ENCODE peak calls at places on chromosome 21, in four cellular contexts. C is heart right ventricle, T is body of pancreas, H is NT2/D1. V is an unnamed sample.
A peak's percentile ranks its signal among the peaks of the same experiment; 100 is the strongest.

GRCh38 chr21:41466024-41466820 is 40.2 kb downstream of the MX1 start:
- DNase-seq in C (no peak), T (no peak), H (no peak), V (no peak)

GRCh38 chr21:39373634-39374033 is 24.7 kb upstream of the HMGN1 start:
- DNase-seq in C (no peak), T (no peak), H (no peak), V (peak; percentile 36)

GRCh38 chr21:39196838-39197237 is 13.6 kb upstream of the PSMG1 start:
- DNase-seq in C (no peak), T (no peak), H (no peak), V (no peak)

GRCh38 chr21:14869984-14870840 is 194.6 kb downstream of the NRIP1 start:
- DNase-seq in C (no peak), T (no peak), H (no peak), V (no peak)

GRCh38 chr21:42062543-42063022 is 8.5 kb upstream of the UMODL1 start:
- DNase-seq in C (no peak), T (peak; percentile 26), H (no peak), V (no peak)

GRCh38 chr21:29904359-29905282 is 35.2 kb downstream of the GRIK1 start:
- DNase-seq in C (no peak), T (no peak), H (no peak), V (no peak)

GRCh38 chr21:28537371-28538079 is 455.2 kb downstream of the LTN1 start:
- DNase-seq in C (no peak), T (no peak), H (no peak), V (no peak)

GRCh38 chr21:29175408-29176147 is 45.1 kb downstream of the MAP3K7CL start:
- DNase-seq in C (no peak), T (peak; percentile 59), H (no peak), V (no peak)

GRCh38 chr21:35236090-35236489 is 187.0 kb upstream of the RUNX1 start:
- DNase-seq in C (no peak), T (no peak), H (no peak), V (no peak)

GRCh38 chr21:45950740-45951515 is 30.6 kb upstream of the COL6A1 start:
- DNase-seq in C (peak; percentile 48), T (peak; percentile 54), H (no peak), V (peak; percentile 8)

GRCh38 chr21:39136711-39137110 is 46.5 kb downstream of the PSMG1 start:
- DNase-seq in C (no peak), T (no peak), H (no peak), V (peak; percentile 34)

GRCh38 chr21:16794944-16795343 is 717.9 kb upstream of the CXADR start:
- DNase-seq in C (no peak), T (no peak), H (no peak), V (no peak)

GRCh38 chr21:41207401-41208388 is 39.7 kb downstream of the BACE2 start:
- DNase-seq in C (peak; percentile 69), T (peak; percentile 68), H (no peak), V (no peak)

GRCh38 chr21:38938343-38938742 is 132.6 kb downstream of the ETS2 start:
- DNase-seq in C (no peak), T (no peak), H (peak; percentile 33), V (peak; percentile 31)

GRCh38 chr21:31693222-31693621 is 33.7 kb downstream of the SOD1 start:
- DNase-seq in C (no peak), T (no peak), H (no peak), V (no peak)
- H3K36me3 ChIP-seq in C (peaks cover 64% of the 10 kb centered on the region), T (peaks cover 30% of the 10 kb centered on the region), H (peaks cover 97% of the 10 kb centered on the region), V (peaks cover 86% of the 10 kb centered on the region)

GRCh38 chr21:34166468-34166867 is 93.1 kb downstream of the MRPS6 start:
- DNase-seq in C (no peak), T (no peak), H (no peak), V (no peak)
- H3K9me3 ChIP-seq in C (peaks cover 73% of the 10 kb centered on the region), T (no peaks in the 10 kb centered on the region), H (peaks cover 94% of the 10 kb centered on the region), V (peaks cover 5% of the 10 kb centered on the region)

GRCh38 chr21:44933199-44933937 is 6.5 kb upstream of the SLX9 start:
- DNase-seq in C (no peak), T (no peak), H (no peak), V (no peak)
- H3K4me1 ChIP-seq in C (peaks cover 25% of the 10 kb centered on the region), T (peaks cover 18% of the 10 kb centered on the region), H (peaks cover 21% of the 10 kb centered on the region), V (no peaks in the 10 kb centered on the region)

DNA sequence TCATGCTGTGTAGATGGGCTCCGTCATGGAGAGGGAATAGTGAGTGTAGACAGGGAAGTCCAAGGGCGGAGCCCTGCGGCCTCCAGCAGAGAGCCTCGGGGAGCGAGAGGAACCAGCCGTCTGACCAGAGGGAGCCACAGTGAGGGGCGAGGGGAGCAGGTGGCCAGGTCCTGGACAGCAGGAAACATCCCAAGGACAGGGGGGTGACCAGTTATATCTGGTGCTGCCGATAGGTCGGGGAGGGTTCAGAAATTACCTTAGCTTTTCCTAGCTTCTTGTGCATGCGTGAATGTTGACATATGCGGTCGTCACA is 46.5 kb downstream of the TRAPPC10 start:
- DNase-seq in C (no peak), T (no peak), H (no peak), V (no peak)
- H3K36me3 ChIP-seq in C (peaks cover 15% of the 10 kb centered on the region), T (peaks cover 6% of the 10 kb centered on the region), H (peaks cover 77% of the 10 kb centered on the region), V (peaks cover 28% of the 10 kb centered on the region)

GRCh38 chr21:37101384-37101783 is 28.3 kb downstream of the TTC3 start:
- DNase-seq in C (no peak), T (no peak), H (no peak), V (no peak)

DNA sequence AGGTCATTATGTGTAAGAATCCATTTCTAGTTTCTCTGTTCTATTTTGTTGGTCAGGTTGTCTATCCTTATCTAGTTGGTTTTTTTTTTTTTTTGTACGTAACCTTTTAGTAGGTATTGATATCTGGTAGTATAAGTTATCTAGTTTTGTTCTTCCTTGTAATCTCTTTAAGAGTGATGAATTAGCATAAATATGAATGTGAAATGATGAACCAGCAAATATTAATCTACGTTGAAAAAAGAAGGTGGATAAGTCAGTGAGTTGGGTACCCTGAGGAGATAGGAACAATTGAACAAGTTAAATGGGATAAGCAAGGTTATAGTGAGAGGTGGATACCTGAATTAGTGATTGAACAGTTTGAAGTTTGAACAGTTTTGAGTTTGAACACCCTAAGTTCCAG is 33.9 kb downstream of the TTC3 start:
- DNase-seq in C (no peak), T (no peak), H (no peak), V (no peak)
- H3K9me3 ChIP-seq in C (peaks cover 6% of the 10 kb centered on the region), T (no peaks in the 10 kb centered on the region), H (peaks cover 31% of the 10 kb centered on the region), V (peaks cover 9% of the 10 kb centered on the region)

GRCh38 chr21:17819114-17819877 is at the start of gene C21orf91:
- DNase-seq in C (peak; percentile 92), T (peak; percentile 90), H (peak; percentile 70), V (peak; percentile 94)

GRCh38 chr21:17818158-17819113 is 720 bp downstream of the C21orf91 start:
- DNase-seq in C (peak; percentile 22), T (peak; percentile 52), H (peak; percentile 38), V (peak; percentile 42)

DNA sequence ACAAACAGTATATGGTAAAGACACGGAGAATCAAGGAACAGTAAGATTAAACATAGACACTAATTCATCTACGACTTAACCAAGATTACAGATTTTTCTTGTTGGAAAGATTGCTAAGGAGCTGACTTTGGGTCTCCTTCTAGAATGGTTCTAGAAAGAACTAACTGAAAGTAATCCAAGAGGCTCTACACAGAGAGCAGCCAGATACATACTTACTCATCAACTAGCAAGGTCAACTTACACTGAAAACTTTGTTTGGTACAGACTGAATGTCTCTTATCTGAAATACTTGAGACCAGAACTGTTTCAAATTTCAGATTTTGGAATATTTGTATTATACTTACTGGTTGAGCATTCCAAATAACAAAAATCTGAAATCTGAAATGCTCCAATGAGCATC is 5.8 kb downstream of the C21orf91 start:
- DNase-seq in C (no peak), T (no peak), H (no peak), V (no peak)
- H3K4me1 ChIP-seq in C (peaks cover 33% of the 10 kb centered on the region), T (peaks cover 5% of the 10 kb centered on the region), H (no peaks in the 10 kb centered on the region), V (peaks cover 7% of the 10 kb centered on the region)

V was measured in BE2C.